ENCODE peak calls at places on chromosomes 12 and 14, in seven cellular contexts. N is T-helper 1 cell; H is stromal cell of bone marrow; X is breast epithelium; K is left cardiac atrium; E is stimulated activated CD4-positive, alpha-beta T cell treated with anti-CD3 and anti-CD28 coated beads, Interleukin-12 subunit alpha, Interleukin-12 subunit beta, amount 100 ng/mL, for 24 hours; Y is Peyer's patch. P is an unnamed sample.

GRCh38 chr12:51910168-51910567 is 2.9 kb downstream of the ACVRL1 start:
- DNase-seq in N (no peak), H (peak), X (peak), K (peak), E (no peak), Y (no peak), P (peak)

GRCh38 chr12:27780612-27781408 is 774 bp upstream of the MANSC4 start:
- DNase-seq in N (peak), H (no peak), X (no peak), K (peak), E (no peak), Y (peak), P (peak)

GRCh38 chr12:116123511-116124258 is 153.8 kb downstream of the MED13L start:
- DNase-seq in N (no peak), H (no peak), X (no peak), K (no peak), E (peak), Y (no peak), P (peak)

GRCh38 chr12:80988986-80989385 is 51.3 kb upstream of the LIN7A start:
- DNase-seq in N (no peak), H (no peak), X (no peak), K (no peak), E (no peak), Y (no peak), P (no peak)

GRCh38 chr12:80715850-80716249 is 862 bp upstream of the MYF5 start:
- DNase-seq in N (no peak), H (no peak), X (no peak), K (no peak), E (no peak), Y (no peak), P (no peak)

GRCh38 chr12:32134144-32134888 is 27.7 kb downstream of the BICD1 start:
- DNase-seq in N (peak), H (no peak), X (no peak), K (no peak), E (peak), Y (peak), P (no peak)

GRCh38 chr14:57485635-57486034 is 8.0 kb downstream of the CCDC198 start:
- DNase-seq in N (no peak), H (no peak), X (no peak), K (no peak), E (no peak), Y (no peak), P (no peak)

GRCh38 chr12:114166360-114166759 is 200.2 kb upstream of the RBM19 start:
- DNase-seq in N (no peak), H (peak), X (no peak), K (peak), E (no peak), Y (no peak), P (no peak)

GRCh38 chr12:93782854-93783253 is 105.7 kb downstream of the CRADD start:
- DNase-seq in N (no peak), H (no peak), X (no peak), K (no peak), E (no peak), Y (no peak), P (peak)

GRCh38 chr14:102056694-102057442 is 30.0 kb downstream of the HSP90AA1 start:
- DNase-seq in N (no peak), H (no peak), X (no peak), K (peak), E (no peak), Y (no peak), P (no peak)

GRCh38 chr12:127881371-127882140 is 385.4 kb upstream of the TMEM132C start:
- DNase-seq in N (no peak), H (no peak), X (no peak), K (no peak), E (no peak), Y (no peak), P (no peak)

GRCh38 chr12:795305-795704 is 42.9 kb downstream of the WNK1 start:
- DNase-seq in N (no peak), H (no peak), X (no peak), K (no peak), E (peak), Y (no peak), P (no peak)

GRCh38 chr14:101248840-101249675 is 312.2 kb upstream of the DIO3 start:
- DNase-seq in N (no peak), H (no peak), X (no peak), K (no peak), E (no peak), Y (no peak), P (no peak)

GRCh38 chr12:64826234-64826633 is 1.8 kb downstream of the TBC1D30 start:
- DNase-seq in N (peak), H (peak), X (no peak), K (peak), E (peak), Y (no peak), P (peak)

GRCh38 chr12:25518512-25518911 is 34.6 kb downstream of the LMNTD1 start:
- DNase-seq in N (no peak), H (no peak), X (no peak), K (no peak), E (no peak), Y (no peak), P (peak)

GRCh38 chr12:97229036-97229435 is 233.6 kb upstream of the RMST start:
- DNase-seq in N (no peak), H (no peak), X (no peak), K (no peak), E (no peak), Y (no peak), P (no peak)

GRCh38 chr14:102645746-102646440 is 53.4 kb downstream of the RCOR1 start:
- DNase-seq in N (no peak), H (no peak), X (no peak), K (no peak), E (no peak), Y (no peak), P (no peak)

GRCh38 chr14:58243790-58244555 is 670 bp upstream of the PSMA3 start:
- DNase-seq in N (no peak), H (no peak), X (no peak), K (no peak), E (no peak), Y (no peak), P (peak)

GRCh38 chr12:88416155-88416554 is 164.1 kb downstream of the KITLG start:
- DNase-seq in N (no peak), H (no peak), X (no peak), K (no peak), E (no peak), Y (no peak), P (no peak)

GRCh38 chr12:113650476-113650875 is 178.8 kb upstream of the LHX5 start:
- DNase-seq in N (no peak), H (no peak), X (no peak), K (no peak), E (no peak), Y (no peak), P (no peak)

GRCh38 chr12:97939141-97939540 is 476.5 kb downstream of the RMST start:
- DNase-seq in N (no peak), H (no peak), X (no peak), K (no peak), E (no peak), Y (no peak), P (no peak)

GRCh38 chr14:92471919-92472318 is 41.7 kb upstream of the RIN3 start:
- DNase-seq in N (no peak), H (no peak), X (no peak), K (no peak), E (no peak), Y (no peak), P (peak)

GRCh38 chr14:36626150-36626549 is 35.5 kb upstream of the PAX9 start:
- DNase-seq in N (no peak), H (no peak), X (no peak), K (no peak), E (no peak), Y (no peak), P (no peak)

GRCh38 chr12:20629414-20630156 is 65.5 kb upstream of the SLCO1C1 start:
- DNase-seq in N (no peak), H (peak), X (no peak), K (peak), E (no peak), Y (no peak), P (peak)

GRCh38 chr14:55614304-55614703 is 34.3 kb downstream of the KTN1 start:
- DNase-seq in N (no peak), H (no peak), X (no peak), K (no peak), E (no peak), Y (no peak), P (no peak)

GRCh38 chr14:23154876-23155587 is 28.4 kb downstream of the SLC7A8 start:
- DNase-seq in N (no peak), H (peak), X (peak), K (peak), E (no peak), Y (no peak), P (peak)

GRCh38 chr12:62761658-62762057 is 173.3 kb downstream of the PPM1H start:
- DNase-seq in N (no peak), H (peak), X (no peak), K (peak), E (no peak), Y (no peak), P (peak)

GRCh38 chr12:57868870-57869609 is 22.5 kb upstream of the CTDSP2 start:
- DNase-seq in N (no peak), H (no peak), X (no peak), K (peak), E (no peak), Y (no peak), P (peak)

GRCh38 chr12:43238281-43238680 is 313.7 kb downstream of the ADAMTS20 start:
- DNase-seq in N (no peak), H (no peak), X (no peak), K (no peak), E (no peak), Y (no peak), P (no peak)

GRCh38 chr14:62039871-62040270 is 277.7 kb downstream of the SNAPC1 start:
- DNase-seq in N (no peak), H (no peak), X (no peak), K (no peak), E (no peak), Y (no peak), P (no peak)

GRCh38 chr12:75260316-75260715 is 50.7 kb upstream of the KCNC2 start:
- DNase-seq in N (no peak), H (no peak), X (no peak), K (no peak), E (no peak), Y (no peak), P (no peak)

GRCh38 chr12:51926718-51927117 is 19.4 kb downstream of the ACVRL1 start:
- DNase-seq in N (peak), H (no peak), X (peak), K (no peak), E (peak), Y (peak), P (no peak)

GRCh38 chr14:103186894-103187586 is 63.8 kb downstream of the TNFAIP2 start:
- DNase-seq in N (no peak), H (no peak), X (no peak), K (no peak), E (no peak), Y (no peak), P (no peak)

GRCh38 chr12:130873825-130874224 is 2.0 kb downstream of the RAN start:
- DNase-seq in N (no peak), H (no peak), X (no peak), K (no peak), E (no peak), Y (no peak), P (no peak)

GRCh38 chr12:50545783-50546182 is 41.0 kb downstream of the DIP2B start:
- DNase-seq in N (no peak), H (no peak), X (no peak), K (no peak), E (no peak), Y (no peak), P (no peak)

GRCh38 chr12:107138990-107139389 is 45.6 kb upstream of the CRY1 start:
- DNase-seq in N (no peak), H (no peak), X (no peak), K (no peak), E (no peak), Y (no peak), P (no peak)

GRCh38 chr12:23893611-23894010 is 55.9 kb downstream of the SOX5 start:
- DNase-seq in N (no peak), H (no peak), X (no peak), K (no peak), E (no peak), Y (no peak), P (no peak)

P was measured in fibroblast of gingiva.